ENCODE peak calls at places on chromosomes 16 and 17, in six cellular contexts. E, C, K, T, Y and D are unnamed samples.

GRCh38 chr16:70685061-70685937 is 554 bp downstream of the MTSS2 start:
- DNase-seq in E (no peak), C (peak), K (no peak), T (no peak), Y (no peak), D (no peak)

GRCh38 chr16:68707341-68708152 is 29.5 kb upstream of the CDH1 start:
- DNase-seq in E (no peak), C (no peak), K (no peak), T (no peak), Y (no peak), D (no peak)

GRCh38 chr17:746181-746580 is 5.9 kb downstream of the GEMIN4 start:
- DNase-seq in E (no peak), C (no peak), K (no peak), T (no peak), Y (no peak), D (no peak)

GRCh38 chr17:52011070-52011469 is 147.4 kb downstream of the CA10 start:
- DNase-seq in E (no peak), C (no peak), K (no peak), T (no peak), Y (no peak), D (no peak)

GRCh38 chr16:3590736-3591435 is 13.7 kb upstream of the NLRC3 start:
- DNase-seq in E (no peak), C (no peak), K (no peak), T (no peak), Y (no peak), D (no peak)

GRCh38 chr17:7889166-7889584 is 586 bp downstream of the CHD3 start:
- DNase-seq in E (peak), C (no peak), K (peak), T (peak), Y (no peak), D (no peak)

GRCh38 chr16:15894571-15895358 is 6.4 kb upstream of the CEP20 start:
- DNase-seq in E (no peak), C (no peak), K (no peak), T (no peak), Y (no peak), D (no peak)

GRCh38 chr17:4194796-4195195 is 51.8 kb downstream of the CYB5D2 start:
- DNase-seq in E (no peak), C (no peak), K (no peak), T (no peak), Y (no peak), D (no peak)

GRCh38 chr17:48484850-48485249 is 46.0 kb downstream of the HOXB1 start:
- DNase-seq in E (no peak), C (no peak), K (no peak), T (no peak), Y (no peak), D (no peak)

GRCh38 chr16:75340715-75341500 is 89.5 kb upstream of the BCAR1 start:
- DNase-seq in E (no peak), C (no peak), K (no peak), T (no peak), Y (no peak), D (no peak)

GRCh38 chr16:57480127-57480753 is 6.1 kb downstream of the DOK4 start:
- DNase-seq in E (peak), C (no peak), K (no peak), T (no peak), Y (no peak), D (no peak)

GRCh38 chr17:78992542-78993212 is 13.0 kb upstream of the LGALS3BP start:
- DNase-seq in E (no peak), C (no peak), K (no peak), T (no peak), Y (no peak), D (no peak)

GRCh38 chr16:11698271-11698689 is 30.0 kb downstream of the SNN start:
- DNase-seq in E (no peak), C (no peak), K (no peak), T (no peak), Y (no peak), D (no peak)

GRCh38 chr16:48831081-48831722 is 221.2 kb upstream of the N4BP1 start:
- DNase-seq in E (no peak), C (no peak), K (no peak), T (no peak), Y (no peak), D (no peak)

GRCh38 chr17:34645636-34646035 is 66.3 kb downstream of the TMEM132E start:
- DNase-seq in E (no peak), C (no peak), K (no peak), T (no peak), Y (no peak), D (no peak)

GRCh38 chr17:41394254-41395016 is 3.0 kb downstream of the KRT31 start:
- DNase-seq in E (no peak), C (no peak), K (no peak), T (no peak), Y (no peak), D (no peak)

GRCh38 chr17:62869885-62870580 is 61.9 kb upstream of the MARCHF10 start:
- DNase-seq in E (no peak), C (no peak), K (no peak), T (no peak), Y (peak), D (no peak)

GRCh38 chr17:81902023-81902652 is at the start of gene NPB:
- DNase-seq in E (peak), C (no peak), K (no peak), T (no peak), Y (no peak), D (no peak)

GRCh38 chr17:50426814-50427787 is 1.1 kb downstream of the ACSF2 start:
- DNase-seq in E (no peak), C (peak), K (no peak), T (no peak), Y (peak), D (no peak)

GRCh38 chr16:81889896-81890634 is 111.0 kb downstream of the PLCG2 start:
- DNase-seq in E (no peak), C (peak), K (peak), T (no peak), Y (peak), D (peak)

GRCh38 chr17:21191698-21192097 is 22.3 kb downstream of the TMEM11 start:
- DNase-seq in E (no peak), C (no peak), K (no peak), T (no peak), Y (peak), D (no peak)

GRCh38 chr17:78873519-78874340 is 29.3 kb downstream of the CEP295NL start:
- DNase-seq in E (no peak), C (no peak), K (peak), T (peak), Y (no peak), D (no peak)

GRCh38 chr17:77143306-77143705 is 2.5 kb downstream of the SEC14L1 start:
- DNase-seq in E (no peak), C (no peak), K (no peak), T (no peak), Y (peak), D (no peak)

GRCh38 chr17:68533887-68534700 is 21.9 kb downstream of the PRKAR1A start:
- DNase-seq in E (no peak), C (no peak), K (no peak), T (no peak), Y (peak), D (no peak)

GRCh38 chr16:80569440-80570105 is 28.8 kb downstream of the DYNLRB2 start:
- DNase-seq in E (no peak), C (no peak), K (no peak), T (no peak), Y (no peak), D (peak)

GRCh38 chr16:15785386-15786059 is 71.3 kb downstream of the MYH11 start:
- DNase-seq in E (no peak), C (no peak), K (no peak), T (no peak), Y (no peak), D (no peak)

GRCh38 chr16:85083051-85083639 is 29.1 kb downstream of the CIBAR2 start:
- DNase-seq in E (no peak), C (no peak), K (no peak), T (no peak), Y (no peak), D (no peak)

GRCh38 chr17:49403514-49404289 is 11.0 kb downstream of the PHB1 start:
- DNase-seq in E (no peak), C (no peak), K (no peak), T (no peak), Y (no peak), D (no peak)

GRCh38 chr16:68235882-68236803 is at the start of gene ESRP2:
- DNase-seq in E (peak), C (no peak), K (no peak), T (no peak), Y (no peak), D (no peak)

GRCh38 chr17:63688396-63689020 is 11.4 kb downstream of the LIMD2 start:
- DNase-seq in E (no peak), C (no peak), K (no peak), T (no peak), Y (no peak), D (no peak)

GRCh38 chr17:78528541-78528940 is 48.7 kb downstream of the DNAH17 start:
- DNase-seq in E (no peak), C (peak), K (no peak), T (no peak), Y (no peak), D (no peak)

GRCh38 chr17:63476494-63476856 is 386 bp upstream of the ACE start:
- DNase-seq in E (no peak), C (no peak), K (no peak), T (no peak), Y (no peak), D (no peak)

GRCh38 chr17:9402590-9403199 is 172.9 kb downstream of the STX8 start:
- DNase-seq in E (no peak), C (peak), K (no peak), T (no peak), Y (peak), D (no peak)

GRCh38 chr16:74800216-74800871 is 25.7 kb upstream of the FA2H start:
- DNase-seq in E (no peak), C (no peak), K (no peak), T (no peak), Y (no peak), D (no peak)

GRCh38 chr17:43601280-43602050 is 55.3 kb upstream of the ETV4 start:
- DNase-seq in E (peak), C (no peak), K (no peak), T (no peak), Y (no peak), D (no peak)

GRCh38 chr16:30903596-30903995 is 7.2 kb downstream of the CTF1 start:
- DNase-seq in E (peak), C (peak), K (no peak), T (peak), Y (no peak), D (no peak)

GRCh38 chr16:87210949-87211348 is 106.2 kb downstream of the C16orf95 start:
- DNase-seq in E (no peak), C (no peak), K (no peak), T (no peak), Y (no peak), D (no peak)

GRCh38 chr17:75899353-75899752 is 2.6 kb upstream of the TRIM65 start:
- DNase-seq in E (no peak), C (no peak), K (no peak), T (no peak), Y (no peak), D (no peak)

GRCh38 chr17:1130191-1130590 is 49.6 kb downstream of the ABR start:
- DNase-seq in E (no peak), C (no peak), K (no peak), T (no peak), Y (no peak), D (no peak)

GRCh38 chr17:65261682-65262636 is 124.8 kb downstream of the RGS9 start:
- DNase-seq in E (no peak), C (no peak), K (no peak), T (no peak), Y (no peak), D (no peak)

GRCh38 chr17:39167492-39167891 is 1.5 kb upstream of the ARL5C start:
- DNase-seq in E (no peak), C (peak), K (no peak), T (peak), Y (peak), D (no peak)

GRCh38 chr17:39165844-39166349 is at the start of gene ARL5C:
- DNase-seq in E (no peak), C (no peak), K (no peak), T (no peak), Y (no peak), D (no peak)

GRCh38 chr17:39164675-39165143 is 1.3 kb downstream of the ARL5C start:
- DNase-seq in E (peak), C (peak), K (peak), T (peak), Y (peak), D (peak)

GRCh38 chr17:39165178-39165843 is 650 bp downstream of the ARL5C start:
- DNase-seq in E (no peak), C (no peak), K (no peak), T (no peak), Y (no peak), D (no peak)

GRCh38 chr17:39166437-39167335 is 725 bp upstream of the ARL5C start:
- DNase-seq in E (no peak), C (peak), K (no peak), T (no peak), Y (no peak), D (no peak)
- H3K27ac ChIP-seq in E (no peak), C (peak), K (no peak), T (no peak), Y (no peak), D (no peak)

GRCh38 chr17:60135951-60136666 is 13.7 kb upstream of the CA4 start:
- DNase-seq in E (peak), C (no peak), K (no peak), T (no peak), Y (no peak), D (peak)

GRCh38 chr17:60135160-60135950 is 14.4 kb upstream of the CA4 start:
- DNase-seq in E (peak), C (no peak), K (peak), T (peak), Y (no peak), D (peak)

GRCh38 chr17:60137731-60138130 is 12.0 kb upstream of the CA4 start:
- DNase-seq in E (no peak), C (no peak), K (no peak), T (no peak), Y (no peak), D (no peak)

GRCh38 chr17:60130466-60130865 is 19.3 kb upstream of the CA4 start:
- DNase-seq in E (no peak), C (no peak), K (no peak), T (no peak), Y (no peak), D (no peak)

GRCh38 chr17:60134396-60135159 is 15.2 kb upstream of the CA4 start:
- DNase-seq in E (peak), C (no peak), K (no peak), T (no peak), Y (no peak), D (no peak)
- H3K27ac ChIP-seq in E (peak), C (no peak), K (peak), T (no peak), Y (no peak), D (no peak)

DNA sequence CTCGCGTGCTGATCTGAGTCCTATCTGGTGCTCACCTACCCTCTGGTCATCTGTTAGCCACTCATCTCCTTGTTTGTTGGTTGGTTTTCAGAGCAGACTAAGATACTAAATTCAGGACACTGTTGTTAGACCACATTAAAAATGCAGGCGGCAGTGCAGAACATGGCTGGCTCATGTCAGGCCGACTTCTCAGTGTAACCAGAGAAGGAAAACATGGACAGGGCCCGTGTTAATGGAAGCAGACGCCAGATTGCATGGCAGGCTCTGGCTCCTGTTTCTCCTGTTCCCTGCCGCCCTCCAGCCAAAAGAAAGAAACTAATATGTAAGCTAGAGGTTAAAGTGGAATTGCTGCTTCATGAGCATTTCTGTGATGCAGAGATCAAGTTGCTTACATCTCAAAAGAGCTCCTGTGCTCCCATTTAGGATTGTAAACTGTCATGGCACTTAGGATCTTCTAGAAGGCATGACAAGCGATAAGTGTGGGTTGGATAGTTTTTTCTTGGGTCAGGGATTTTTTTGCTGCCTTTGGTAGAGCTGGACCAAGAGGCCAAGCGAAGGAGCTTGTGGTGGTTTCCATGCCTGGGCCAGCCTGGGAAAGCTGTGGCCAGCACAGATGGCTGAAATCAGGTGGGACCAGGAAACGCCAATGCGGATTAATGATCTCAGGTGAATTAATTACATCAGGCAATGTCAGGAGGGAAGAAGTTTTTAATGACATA is 56.1 kb downstream of the YPEL2 start:
- DNase-seq in E (no peak), C (no peak), K (no peak), T (no peak), Y (no peak), D (no peak)
- H3K27ac ChIP-seq in E (peak), C (no peak), K (no peak), T (peak), Y (no peak), D (no peak)

GRCh38 chr16:4683255-4684029 is 9.9 kb upstream of the NUDT16L1 start:
- DNase-seq in E (no peak), C (no peak), K (no peak), T (no peak), Y (no peak), D (no peak)

GRCh38 chr16:4685292-4685691 is 8.1 kb upstream of the NUDT16L1 start:
- DNase-seq in E (no peak), C (no peak), K (no peak), T (no peak), Y (no peak), D (no peak)

GRCh38 chr16:4682616-4683254 is 10.6 kb upstream of the NUDT16L1 start:
- DNase-seq in E (no peak), C (peak), K (no peak), T (peak), Y (no peak), D (no peak)

GRCh38 chr16:4684763-4685162 is 8.6 kb upstream of the NUDT16L1 start:
- DNase-seq in E (no peak), C (no peak), K (no peak), T (no peak), Y (no peak), D (no peak)

GRCh38 chr16:4684030-4684715 is 9.2 kb upstream of the NUDT16L1 start:
- DNase-seq in E (no peak), C (no peak), K (no peak), T (no peak), Y (no peak), D (no peak)
- H3K27ac ChIP-seq in E (no peak), C (no peak), K (no peak), T (no peak), Y (no peak), D (peak)

GRCh38 chr16:19131809-19132777 is 18.3 kb downstream of the ITPRIPL2 start:
- DNase-seq in E (no peak), C (no peak), K (no peak), T (no peak), Y (no peak), D (no peak)
- H3K27ac ChIP-seq in E (peak), C (no peak), K (no peak), T (peak), Y (no peak), D (no peak)

GRCh38 chr16:54242199-54242598 is 44.4 kb downstream of the IRX3 start:
- DNase-seq in E (no peak), C (peak), K (no peak), T (no peak), Y (no peak), D (no peak)

GRCh38 chr16:54245788-54246453 is 40.7 kb downstream of the IRX3 start:
- DNase-seq in E (no peak), C (no peak), K (no peak), T (no peak), Y (no peak), D (no peak)

GRCh38 chr16:54244061-54244886 is 42.3 kb downstream of the IRX3 start:
- DNase-seq in E (no peak), C (peak), K (no peak), T (no peak), Y (no peak), D (no peak)

GRCh38 chr16:54248863-54249710 is 37.5 kb downstream of the IRX3 start:
- DNase-seq in E (no peak), C (no peak), K (no peak), T (no peak), Y (no peak), D (no peak)

GRCh38 chr16:54246454-54246821 is 40.1 kb downstream of the IRX3 start:
- DNase-seq in E (no peak), C (no peak), K (no peak), T (no peak), Y (no peak), D (no peak)
- H3K27ac ChIP-seq in E (no peak), C (no peak), K (no peak), T (no peak), Y (no peak), D (no peak)

GRCh38 chr17:45101883-45102811 is 30.2 kb downstream of the PLCD3 start:
- DNase-seq in E (no peak), C (no peak), K (no peak), T (no peak), Y (no peak), D (no peak)
- H3K27ac ChIP-seq in E (peak), C (no peak), K (peak), T (no peak), Y (no peak), D (no peak)

GRCh38 chr17:73030501-73030911 is 62.0 kb downstream of the SLC39A11 start:
- DNase-seq in E (no peak), C (no peak), K (no peak), T (no peak), Y (no peak), D (no peak)

GRCh38 chr17:73030995-73031394 is 61.5 kb downstream of the SLC39A11 start:
- DNase-seq in E (no peak), C (no peak), K (no peak), T (no peak), Y (no peak), D (no peak)

GRCh38 chr17:73029021-73029420 is 63.5 kb downstream of the SLC39A11 start:
- DNase-seq in E (no peak), C (no peak), K (no peak), T (no peak), Y (no peak), D (no peak)

GRCh38 chr17:73031472-73031871 is 61.0 kb downstream of the SLC39A11 start:
- DNase-seq in E (no peak), C (no peak), K (no peak), T (no peak), Y (no peak), D (no peak)

GRCh38 chr17:73029941-73030340 is 62.5 kb downstream of the SLC39A11 start:
- DNase-seq in E (no peak), C (no peak), K (no peak), T (no peak), Y (no peak), D (no peak)
- H3K27ac ChIP-seq in E (no peak), C (no peak), K (peak), T (no peak), Y (no peak), D (no peak)